ENCODE peak calls at places on chromosomes 12 and 14, in six cellular contexts. G is NCI-H1436; N is activated CD4-positive, CD25-positive, alpha-beta regulatory T cell; Y is iPS-NIHi11; U is GM10248; J is substantia nigra. K is an unnamed sample.

GRCh38 chr12:11768233-11768965 is 118.9 kb downstream of the ETV6 start:
- DNase-seq in G (no peak), N (no peak), Y (no peak), U (no peak), J (no peak), K (no peak)

GRCh38 chr14:100747021-100747586 is 20.4 kb downstream of the DLK1 start:
- DNase-seq in G (peak), N (no peak), Y (no peak), U (no peak), J (no peak), K (no peak)

GRCh38 chr12:24014853-24015590 is 65.6 kb upstream of the SOX5 start:
- DNase-seq in G (peak), N (no peak), Y (no peak), U (no peak), J (no peak), K (no peak)

GRCh38 chr14:72975776-72976175 is 49.5 kb downstream of the DCAF4 start:
- DNase-seq in G (no peak), N (no peak), Y (peak), U (no peak), J (no peak), K (no peak)

GRCh38 chr14:95507701-95508103 is 8.7 kb downstream of the SYNE3 start:
- DNase-seq in G (no peak), N (no peak), Y (no peak), U (no peak), J (no peak), K (no peak)

GRCh38 chr12:56661560-56661959 is 15.8 kb upstream of the ATP5F1B start:
- DNase-seq in G (no peak), N (no peak), Y (no peak), U (no peak), J (no peak), K (no peak)

GRCh38 chr14:23621204-23621931 is 14.8 kb upstream of the DHRS2 start:
- DNase-seq in G (no peak), N (no peak), Y (no peak), U (no peak), J (no peak), K (no peak)

GRCh38 chr12:100186071-100186470 is 14.5 kb upstream of the ACTR6 start:
- DNase-seq in G (no peak), N (no peak), Y (no peak), U (no peak), J (no peak), K (no peak)

GRCh38 chr12:30417697-30418231 is 277.9 kb downstream of the IPO8 start:
- DNase-seq in G (no peak), N (no peak), Y (no peak), U (no peak), J (no peak), K (no peak)

GRCh38 chr14:91414475-91415342 is 2.9 kb downstream of the CCDC88C start:
- DNase-seq in G (no peak), N (no peak), Y (no peak), U (peak), J (no peak), K (no peak)

GRCh38 chr12:117098361-117099217 is 627 bp downstream of the TESC start:
- DNase-seq in G (no peak), N (no peak), Y (peak), U (peak), J (no peak), K (no peak)

GRCh38 chr12:10165421-10165820 is 6.5 kb downstream of the OLR1 start:
- DNase-seq in G (no peak), N (no peak), Y (no peak), U (no peak), J (no peak), K (no peak)

GRCh38 chr12:89350661-89351488 is 1.4 kb downstream of the DUSP6 start:
- DNase-seq in G (no peak), N (no peak), Y (no peak), U (no peak), J (no peak), K (no peak)

GRCh38 chr12:104805186-104805585 is 152.9 kb downstream of the SLC41A2 start:
- DNase-seq in G (no peak), N (no peak), Y (no peak), U (no peak), J (no peak), K (no peak)

GRCh38 chr12:117489671-117490070 is 128.2 kb upstream of the NOS1 start:
- DNase-seq in G (no peak), N (no peak), Y (no peak), U (no peak), J (no peak), K (no peak)

GRCh38 chr14:31717294-31718085 is 156.3 kb downstream of the NUBPL start:
- DNase-seq in G (no peak), N (no peak), Y (no peak), U (no peak), J (no peak), K (no peak)

GRCh38 chr12:24608637-24609285 is 340.1 kb downstream of the BCAT1 start:
- DNase-seq in G (no peak), N (no peak), Y (no peak), U (no peak), J (no peak), K (no peak)

GRCh38 chr12:69897744-69898143 is 72.7 kb downstream of the MYRFL start:
- DNase-seq in G (no peak), N (no peak), Y (peak), U (no peak), J (no peak), K (no peak)

GRCh38 chr12:4587108-4587507 is 25.1 kb downstream of the DYRK4 start:
- DNase-seq in G (no peak), N (no peak), Y (peak), U (no peak), J (no peak), K (no peak)

GRCh38 chr12:47158792-47159191 is 79.0 kb upstream of the AMIGO2 start:
- DNase-seq in G (no peak), N (no peak), Y (no peak), U (no peak), J (no peak), K (no peak)

GRCh38 chr12:42099433-42099832 is 45.2 kb downstream of the GXYLT1 start:
- DNase-seq in G (no peak), N (no peak), Y (no peak), U (no peak), J (no peak), K (no peak)

GRCh38 chr14:99252443-99252939 is 19.5 kb downstream of the BCL11B start:
- DNase-seq in G (no peak), N (no peak), Y (no peak), U (no peak), J (no peak), K (no peak)

GRCh38 chr12:53096089-53096741 is 1.3 kb upstream of the IGFBP6 start:
- DNase-seq in G (no peak), N (no peak), Y (peak), U (no peak), J (no peak), K (no peak)

GRCh38 chr12:89946518-89946917 is 237.9 kb upstream of the ATP2B1 start:
- DNase-seq in G (no peak), N (no peak), Y (no peak), U (no peak), J (no peak), K (no peak)

GRCh38 chr14:80658733-80659132 is 282.8 kb downstream of the CEP128 start:
- DNase-seq in G (no peak), N (no peak), Y (no peak), U (no peak), J (no peak), K (no peak)

GRCh38 chr12:45789025-45789424 is 59.5 kb downstream of the ARID2 start:
- DNase-seq in G (no peak), N (no peak), Y (no peak), U (no peak), J (no peak), K (no peak)

GRCh38 chr12:106517314-106517713 is 65.5 kb upstream of the RFX4 start:
- DNase-seq in G (no peak), N (no peak), Y (no peak), U (no peak), J (no peak), K (no peak)

GRCh38 chr14:54893151-54893760 is 9.4 kb downstream of the GCH1 start:
- DNase-seq in G (peak), N (no peak), Y (peak), U (no peak), J (no peak), K (peak)

GRCh38 chr12:115916910-115917668 is 360.4 kb downstream of the MED13L start:
- DNase-seq in G (peak), N (peak), Y (peak), U (peak), J (peak), K (peak)

GRCh38 chr12:57069522-57069921 is 9.1 kb downstream of the NEMP1 start:
- DNase-seq in G (peak), N (peak), Y (peak), U (peak), J (peak), K (peak)

GRCh38 chr12:105420659-105421240 is 90.3 kb downstream of the C12orf75 start:
- DNase-seq in G (peak), N (peak), Y (peak), U (peak), J (peak), K (peak)

GRCh38 chr12:114311966-114312365 is 94.0 kb downstream of the TBX5 start:
- DNase-seq in G (no peak), N (no peak), Y (no peak), U (no peak), J (no peak), K (no peak)

GRCh38 chr14:37515761-37516160 is 79.3 kb downstream of the FOXA1 start:
- DNase-seq in G (no peak), N (no peak), Y (no peak), U (no peak), J (no peak), K (no peak)

GRCh38 chr12:47744005-47744651 is 14.6 kb downstream of the RAPGEF3 start:
- DNase-seq in G (peak), N (peak), Y (peak), U (peak), J (no peak), K (peak)

GRCh38 chr12:80299976-80300375 is 144.1 kb upstream of the PTPRQ start:
- DNase-seq in G (no peak), N (no peak), Y (no peak), U (peak), J (no peak), K (no peak)

K was measured in NCI-H2107.